ENCODE peak calls at places on chromosomes 7 and 10, in seven cellular contexts. One of them, this sample, is unnamed.

GRCh38 chr10:103975169-103975568 is 8.2 kb downstream of the SLK start:
- DNase-seq in heart left ventricle: no peak
- DNase-seq in astrocyte of the spinal cord: no peak
- DNase-seq in OCI-LY7: no peak
- DNase-seq in dorsolateral prefrontal cortex: no peak
- DNase-seq in HL-60: no peak
- DNase-seq in psoas muscle: no peak
- DNase-seq in this sample: no peak

GRCh38 chr10:132543916-132544743 is 6.5 kb downstream of the INPP5A start:
- DNase-seq in heart left ventricle: peak
- DNase-seq in HL-60: no peak
- DNase-seq in psoas muscle: peak
- DNase-seq in OCI-LY7: no peak
- DNase-seq in dorsolateral prefrontal cortex: no peak
- DNase-seq in astrocyte of the spinal cord: no peak
- DNase-seq in this sample: no peak

GRCh38 chr10:92574545-92575377 is 868 bp upstream of the IDE start:
- DNase-seq in heart left ventricle: no peak
- DNase-seq in psoas muscle: no peak
- DNase-seq in HL-60: no peak
- DNase-seq in dorsolateral prefrontal cortex: no peak
- DNase-seq in OCI-LY7: peak
- DNase-seq in astrocyte of the spinal cord: no peak
- DNase-seq in this sample: no peak

GRCh38 chr7:26420600-26420999 is 128.9 kb downstream of the SNX10 start:
- DNase-seq in OCI-LY7: no peak
- DNase-seq in HL-60: no peak
- DNase-seq in heart left ventricle: no peak
- DNase-seq in psoas muscle: no peak
- DNase-seq in astrocyte of the spinal cord: no peak
- DNase-seq in dorsolateral prefrontal cortex: no peak
- DNase-seq in this sample: no peak

GRCh38 chr7:131546583-131547111 is 9.8 kb downstream of the PODXL start:
- DNase-seq in heart left ventricle: no peak
- DNase-seq in OCI-LY7: peak
- DNase-seq in astrocyte of the spinal cord: no peak
- DNase-seq in dorsolateral prefrontal cortex: no peak
- DNase-seq in psoas muscle: no peak
- DNase-seq in HL-60: peak
- DNase-seq in this sample: no peak

GRCh38 chr10:84548869-84549268 is 220.5 kb downstream of the CCSER2 start:
- DNase-seq in heart left ventricle: no peak
- DNase-seq in psoas muscle: no peak
- DNase-seq in astrocyte of the spinal cord: no peak
- DNase-seq in dorsolateral prefrontal cortex: no peak
- DNase-seq in OCI-LY7: no peak
- DNase-seq in HL-60: no peak
- DNase-seq in this sample: no peak

GRCh38 chr7:517848-518629 is 1.6 kb downstream of the PDGFA start:
- DNase-seq in dorsolateral prefrontal cortex: peak
- DNase-seq in HL-60: no peak
- DNase-seq in psoas muscle: peak
- DNase-seq in astrocyte of the spinal cord: peak
- DNase-seq in OCI-LY7: no peak
- DNase-seq in heart left ventricle: peak
- DNase-seq in this sample: no peak

GRCh38 chr10:110034596-110034995 is 26.8 kb downstream of the ADD3 start:
- DNase-seq in dorsolateral prefrontal cortex: no peak
- DNase-seq in heart left ventricle: no peak
- DNase-seq in psoas muscle: no peak
- DNase-seq in astrocyte of the spinal cord: no peak
- DNase-seq in HL-60: no peak
- DNase-seq in OCI-LY7: no peak
- DNase-seq in this sample: no peak

GRCh38 chr7:158829021-158829341 is 328 bp downstream of the ESYT2 start:
- DNase-seq in heart left ventricle: peak
- DNase-seq in psoas muscle: peak
- DNase-seq in HL-60: no peak
- DNase-seq in astrocyte of the spinal cord: peak
- DNase-seq in dorsolateral prefrontal cortex: no peak
- DNase-seq in OCI-LY7: peak
- DNase-seq in this sample: peak

GRCh38 chr10:133335238-133336122 is 1.2 kb downstream of the CALY start:
- DNase-seq in OCI-LY7: no peak
- DNase-seq in psoas muscle: peak
- DNase-seq in dorsolateral prefrontal cortex: peak
- DNase-seq in astrocyte of the spinal cord: peak
- DNase-seq in HL-60: no peak
- DNase-seq in heart left ventricle: peak
- DNase-seq in this sample: no peak

GRCh38 chr7:85030893-85031292 is 156.0 kb downstream of the SEMA3D start:
- DNase-seq in HL-60: no peak
- DNase-seq in astrocyte of the spinal cord: peak
- DNase-seq in psoas muscle: no peak
- DNase-seq in heart left ventricle: no peak
- DNase-seq in dorsolateral prefrontal cortex: no peak
- DNase-seq in OCI-LY7: peak
- DNase-seq in this sample: peak

GRCh38 chr7:76337147-76337546 is 21.6 kb downstream of the YWHAG start:
- DNase-seq in psoas muscle: no peak
- DNase-seq in astrocyte of the spinal cord: no peak
- DNase-seq in HL-60: no peak
- DNase-seq in dorsolateral prefrontal cortex: no peak
- DNase-seq in heart left ventricle: no peak
- DNase-seq in OCI-LY7: no peak
- DNase-seq in this sample: no peak

GRCh38 chr7:32051128-32051527 is 19.1 kb downstream of the PDE1C start:
- DNase-seq in psoas muscle: no peak
- DNase-seq in HL-60: no peak
- DNase-seq in astrocyte of the spinal cord: no peak
- DNase-seq in OCI-LY7: no peak
- DNase-seq in dorsolateral prefrontal cortex: peak
- DNase-seq in heart left ventricle: no peak
- DNase-seq in this sample: no peak

GRCh38 chr10:128295003-128295402 is 168.8 kb upstream of the MKI67 start:
- DNase-seq in psoas muscle: no peak
- DNase-seq in OCI-LY7: no peak
- DNase-seq in heart left ventricle: no peak
- DNase-seq in dorsolateral prefrontal cortex: no peak
- DNase-seq in astrocyte of the spinal cord: no peak
- DNase-seq in HL-60: no peak
- DNase-seq in this sample: no peak

GRCh38 chr7:30752979-30753378 is 1.0 kb downstream of the INMT start:
- DNase-seq in psoas muscle: peak
- DNase-seq in OCI-LY7: no peak
- DNase-seq in astrocyte of the spinal cord: peak
- DNase-seq in dorsolateral prefrontal cortex: no peak
- DNase-seq in HL-60: no peak
- DNase-seq in heart left ventricle: peak
- DNase-seq in this sample: no peak

GRCh38 chr7:30750574-30751256 is 1.2 kb upstream of the INMT start:
- DNase-seq in HL-60: no peak
- DNase-seq in heart left ventricle: peak
- DNase-seq in OCI-LY7: no peak
- DNase-seq in dorsolateral prefrontal cortex: peak
- DNase-seq in astrocyte of the spinal cord: peak
- DNase-seq in psoas muscle: peak
- DNase-seq in this sample: peak

GRCh38 chr7:30752484-30752883 is 549 bp downstream of the INMT start:
- DNase-seq in heart left ventricle: no peak
- DNase-seq in OCI-LY7: no peak
- DNase-seq in HL-60: no peak
- DNase-seq in astrocyte of the spinal cord: no peak
- DNase-seq in dorsolateral prefrontal cortex: no peak
- DNase-seq in psoas muscle: no peak
- DNase-seq in this sample: no peak

GRCh38 chr7:30751257-30751650 is 681 bp upstream of the INMT start:
- DNase-seq in astrocyte of the spinal cord: no peak
- DNase-seq in dorsolateral prefrontal cortex: no peak
- DNase-seq in HL-60: no peak
- DNase-seq in OCI-LY7: no peak
- DNase-seq in heart left ventricle: no peak
- DNase-seq in psoas muscle: no peak
- DNase-seq in this sample: no peak

DNA sequence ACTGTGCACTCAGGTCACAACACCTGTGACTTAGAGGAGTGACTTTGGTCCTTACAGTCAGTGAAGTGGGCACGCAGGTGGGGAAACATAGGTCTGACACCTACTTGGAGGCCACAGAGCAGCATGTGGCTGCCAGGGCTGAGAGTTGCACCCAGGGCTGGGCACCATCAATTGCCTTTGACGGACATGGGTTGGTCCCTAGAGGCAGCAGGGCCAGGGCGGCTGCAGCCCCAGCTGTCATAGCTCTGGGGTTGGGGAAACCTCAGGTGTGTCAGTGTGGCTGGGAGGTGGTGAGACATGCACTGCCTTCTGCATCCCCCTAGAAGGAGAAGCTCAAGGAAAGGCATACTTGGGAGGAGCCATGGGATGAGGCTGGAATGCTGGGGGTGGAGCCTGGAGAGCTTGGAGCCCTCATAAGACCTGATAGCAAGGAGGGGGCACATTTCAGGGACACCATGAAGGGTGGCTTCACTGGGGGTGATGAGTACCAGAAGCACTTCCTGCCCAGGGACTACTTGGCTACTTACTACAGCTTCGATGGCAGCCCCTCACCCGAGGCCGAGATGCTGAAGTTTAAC is at the start of gene INMT:
- DNase-seq in psoas muscle: no peak
- DNase-seq in OCI-LY7: no peak
- DNase-seq in heart left ventricle: peak
- DNase-seq in HL-60: no peak
- DNase-seq in dorsolateral prefrontal cortex: no peak
- DNase-seq in astrocyte of the spinal cord: no peak
- DNase-seq in this sample: no peak
- TF ChIP-seq CTCF in psoas muscle: no peak
- TF ChIP-seq CTCF in OCI-LY7: no peak
- TF ChIP-seq CTCF in heart left ventricle: no peak
- TF ChIP-seq CTCF in HL-60: no peak
- TF ChIP-seq CTCF in dorsolateral prefrontal cortex: no peak
- TF ChIP-seq CTCF in astrocyte of the spinal cord: no peak
- TF ChIP-seq CTCF in this sample: no peak

DNA sequence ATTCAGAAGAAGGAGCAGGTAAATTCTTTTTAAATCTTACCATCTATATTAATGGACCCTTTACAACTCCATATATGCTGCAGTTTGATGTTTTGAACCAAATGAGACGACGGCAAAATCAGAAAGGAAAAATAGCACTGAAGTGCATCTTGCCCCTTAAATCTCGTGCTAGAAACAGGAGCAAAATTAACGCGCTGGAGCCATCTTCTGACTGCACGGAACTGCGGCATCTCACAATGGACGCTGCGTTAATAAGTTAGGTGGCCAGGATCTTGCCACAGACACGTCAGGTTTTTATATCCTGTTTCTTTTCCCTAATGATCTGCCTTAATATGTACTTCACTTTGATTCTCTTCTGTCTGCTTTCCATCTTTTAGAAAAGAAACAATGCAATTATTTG is 354.5 kb downstream of the TFEC start:
- DNase-seq in astrocyte of the spinal cord: peak
- DNase-seq in dorsolateral prefrontal cortex: peak
- DNase-seq in HL-60: no peak
- DNase-seq in OCI-LY7: no peak
- DNase-seq in heart left ventricle: no peak
- DNase-seq in psoas muscle: no peak
- DNase-seq in this sample: peak
- H3K4me3 ChIP-seq in astrocyte of the spinal cord: no peak
- H3K4me3 ChIP-seq in dorsolateral prefrontal cortex: peak
- H3K4me3 ChIP-seq in HL-60: no peak
- H3K4me3 ChIP-seq in OCI-LY7: no peak
- H3K4me3 ChIP-seq in heart left ventricle: no peak
- H3K4me3 ChIP-seq in psoas muscle: no peak
- H3K4me3 ChIP-seq in this sample: no peak

GRCh38 chr7:150335774-150336112 is 5.7 kb downstream of the RARRES2 start:
- DNase-seq in HL-60: no peak
- DNase-seq in OCI-LY7: no peak
- DNase-seq in astrocyte of the spinal cord: no peak
- DNase-seq in dorsolateral prefrontal cortex: no peak
- DNase-seq in psoas muscle: no peak
- DNase-seq in heart left ventricle: no peak
- DNase-seq in this sample: no peak

GRCh38 chr7:150338166-150338829 is 3.1 kb downstream of the RARRES2 start:
- DNase-seq in OCI-LY7: no peak
- DNase-seq in HL-60: no peak
- DNase-seq in heart left ventricle: no peak
- DNase-seq in astrocyte of the spinal cord: no peak
- DNase-seq in dorsolateral prefrontal cortex: no peak
- DNase-seq in psoas muscle: no peak
- DNase-seq in this sample: no peak

GRCh38 chr7:150336746-150337145 is 4.7 kb downstream of the RARRES2 start:
- DNase-seq in psoas muscle: no peak
- DNase-seq in dorsolateral prefrontal cortex: no peak
- DNase-seq in astrocyte of the spinal cord: no peak
- DNase-seq in HL-60: no peak
- DNase-seq in OCI-LY7: no peak
- DNase-seq in heart left ventricle: no peak
- DNase-seq in this sample: no peak

GRCh38 chr7:150337659-150338081 is 3.8 kb downstream of the RARRES2 start:
- DNase-seq in psoas muscle: no peak
- DNase-seq in dorsolateral prefrontal cortex: no peak
- DNase-seq in heart left ventricle: no peak
- DNase-seq in HL-60: no peak
- DNase-seq in astrocyte of the spinal cord: no peak
- DNase-seq in OCI-LY7: no peak
- DNase-seq in this sample: no peak

DNA sequence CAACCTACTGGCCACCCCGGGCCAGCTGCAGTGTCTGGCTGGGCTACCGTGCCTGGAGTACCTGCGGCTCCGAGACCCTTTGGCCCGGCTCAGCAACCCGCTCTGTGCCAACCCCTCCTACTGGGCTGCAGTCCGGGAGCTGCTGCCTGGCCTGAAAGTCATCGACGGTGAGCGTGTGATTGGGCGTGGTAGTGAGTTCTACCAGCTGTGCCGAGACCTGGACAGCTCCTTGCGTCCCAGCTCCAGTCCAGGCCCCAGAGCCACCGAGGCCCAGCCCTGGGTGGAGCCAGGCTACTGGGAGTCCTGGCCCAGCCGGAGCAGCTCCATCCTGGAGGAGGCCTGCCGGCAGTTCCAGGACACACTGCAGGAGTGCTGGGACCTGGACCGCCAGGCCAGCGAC is 4.2 kb downstream of the RARRES2 start:
- DNase-seq in heart left ventricle: no peak
- DNase-seq in dorsolateral prefrontal cortex: no peak
- DNase-seq in psoas muscle: no peak
- DNase-seq in astrocyte of the spinal cord: no peak
- DNase-seq in HL-60: no peak
- DNase-seq in OCI-LY7: no peak
- DNase-seq in this sample: no peak
- TF ChIP-seq CTCF in heart left ventricle: no peak
- TF ChIP-seq CTCF in dorsolateral prefrontal cortex: no peak
- TF ChIP-seq CTCF in psoas muscle: no peak
- TF ChIP-seq CTCF in astrocyte of the spinal cord: no peak
- TF ChIP-seq CTCF in HL-60: no peak
- TF ChIP-seq CTCF in OCI-LY7: no peak
- TF ChIP-seq CTCF in this sample: no peak

DNA sequence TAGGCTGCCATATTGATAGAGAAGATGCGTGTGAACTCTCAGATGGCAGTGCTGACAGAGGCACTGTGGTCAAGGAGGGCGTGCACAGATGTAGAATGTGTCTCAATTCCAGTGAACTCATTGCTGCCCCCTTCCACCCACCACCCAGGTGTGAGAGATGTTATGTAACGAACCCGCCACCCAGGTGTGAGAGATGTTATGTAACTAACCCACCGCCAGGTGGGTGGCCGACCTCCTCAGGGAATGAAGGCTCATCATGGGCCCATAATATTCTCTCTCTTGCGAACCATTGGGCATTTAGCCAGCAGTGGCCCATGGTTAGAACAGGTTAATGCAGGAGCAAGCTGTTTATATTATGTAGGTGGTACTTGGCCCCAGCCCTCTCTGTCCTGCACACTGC is 140.4 kb upstream of the MTPN start:
- DNase-seq in OCI-LY7: no peak
- DNase-seq in astrocyte of the spinal cord: no peak
- DNase-seq in dorsolateral prefrontal cortex: no peak
- DNase-seq in HL-60: no peak
- DNase-seq in psoas muscle: no peak
- DNase-seq in heart left ventricle: no peak
- DNase-seq in this sample: no peak
- H3K4me3 ChIP-seq in OCI-LY7: no peak
- H3K4me3 ChIP-seq in astrocyte of the spinal cord: no peak
- H3K4me3 ChIP-seq in dorsolateral prefrontal cortex: no peak
- H3K4me3 ChIP-seq in HL-60: no peak
- H3K4me3 ChIP-seq in psoas muscle: no peak
- H3K4me3 ChIP-seq in heart left ventricle: no peak
- H3K4me3 ChIP-seq in this sample: no peak